ENCODE peak calls at places on chromosome 16, in seven cellular contexts. S is adrenal gland, D is IMR-90, G is endothelial cell of umbilical vein, R is heart left ventricle, M is ovary, H is stomach. I is an unnamed sample.

GRCh38 chr16:58661199-58661830 is 23.3 kb downstream of the SLC38A7 start:
- DNase-seq in S (peak; percentile 86), D (peak; percentile 91), G (peak; percentile 81), R (peak; percentile 52), M (no peak), H (peak; percentile 41), I (peak; percentile 69)

GRCh38 chr16:3523281-3523680 is 22.5 kb downstream of the CLUAP1 start:
- DNase-seq in S (no peak), D (no peak), G (no peak), R (no peak), M (no peak), H (no peak), I (no peak)

GRCh38 chr16:77445321-77445720 is 10.5 kb upstream of the ADAMTS18 start:
- DNase-seq in S (no peak), D (no peak), G (no peak), R (no peak), M (no peak), H (no peak), I (no peak)

GRCh38 chr16:49537924-49538455 is 164.4 kb downstream of the C16orf78 start:
- DNase-seq in S (no peak), D (no peak), G (no peak), R (no peak), M (no peak), H (no peak), I (no peak)

GRCh38 chr16:23392223-23392600 is 60.8 kb downstream of the COG7 start:
- DNase-seq in S (no peak), D (no peak), G (no peak), R (no peak), M (no peak), H (no peak), I (no peak)

GRCh38 chr16:89442990-89443726 is 47.2 kb downstream of the ANKRD11 start:
- DNase-seq in S (peak; percentile 40), D (peak; percentile 75), G (peak; percentile 20), R (peak; percentile 43), M (peak; percentile 39), H (peak; percentile 71), I (peak; percentile 76)

GRCh38 chr16:88792078-88792550 is 7.1 kb upstream of the PIEZO1 start:
- DNase-seq in S (no peak), D (no peak), G (no peak), R (no peak), M (no peak), H (no peak), I (peak; percentile 59)

GRCh38 chr16:68893710-68894705 is 50.7 kb downstream of the TANGO6 start:
- DNase-seq in S (no peak), D (peak; percentile 37), G (peak; percentile 48), R (peak; percentile 27), M (no peak), H (no peak), I (peak; percentile 12)

GRCh38 chr16:14398014-14398717 is 231.9 kb downstream of the PARN start:
- DNase-seq in S (no peak), D (peak; percentile 10), G (no peak), R (no peak), M (no peak), H (no peak), I (no peak)

GRCh38 chr16:79605999-79606398 is 5.5 kb upstream of the MAF start:
- DNase-seq in S (no peak), D (no peak), G (no peak), R (no peak), M (no peak), H (no peak), I (no peak)

GRCh38 chr16:19748389-19749110 is 30.5 kb downstream of the IQCK start:
- DNase-seq in S (no peak), D (no peak), G (peak; percentile 12), R (no peak), M (no peak), H (no peak), I (no peak)

GRCh38 chr16:11493531-11493929 is 93.2 kb downstream of the LITAF start:
- DNase-seq in S (no peak), D (no peak), G (no peak), R (no peak), M (no peak), H (no peak), I (no peak)

DNA sequence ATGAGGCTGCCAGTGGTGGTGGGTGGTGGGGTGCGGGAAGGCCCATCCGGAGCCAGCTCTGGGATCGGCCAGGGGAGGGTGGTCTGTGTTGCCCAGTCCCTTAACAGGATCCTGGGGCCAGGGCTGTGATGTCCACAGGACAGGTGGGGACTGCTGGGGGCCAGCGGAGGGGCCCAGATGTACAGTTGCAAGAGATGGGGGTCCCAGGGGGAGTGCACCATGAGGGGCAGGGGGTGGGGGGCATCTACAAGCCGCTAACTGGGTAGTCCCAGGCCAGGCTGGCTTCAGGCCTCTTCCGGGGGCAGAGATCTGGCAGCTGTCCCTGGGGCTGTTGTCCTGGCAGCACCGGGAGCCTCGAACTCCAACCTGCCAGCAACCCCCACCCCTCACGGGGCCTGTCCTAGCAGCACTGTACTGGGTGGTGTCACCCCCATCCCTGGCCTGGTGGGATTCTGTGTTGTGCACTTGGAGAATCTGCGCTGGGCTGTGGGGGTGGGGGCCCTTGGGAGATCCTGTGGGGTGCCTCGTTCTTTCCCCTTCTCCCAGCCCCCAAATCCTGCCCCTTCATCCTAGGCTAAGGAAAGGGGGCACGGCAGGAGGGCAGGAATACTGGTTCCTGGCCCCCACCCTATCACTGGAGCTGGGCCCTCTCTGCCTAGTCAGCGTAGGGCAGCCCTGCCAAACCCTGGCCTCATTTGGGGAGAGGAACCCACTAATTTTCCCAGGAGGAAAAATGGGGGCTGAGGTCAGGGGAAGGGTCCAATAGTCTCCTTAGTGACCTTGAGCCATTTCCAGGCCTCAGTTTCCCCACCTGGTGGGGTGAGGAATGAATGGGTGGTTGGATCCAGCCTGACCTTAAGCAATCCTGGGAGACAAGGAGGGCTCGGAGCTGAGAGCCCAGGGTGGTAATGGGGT is 1.4 kb downstream of the MTSS2 start:
- DNase-seq in S (peak; percentile 56), D (no peak), G (no peak), R (no peak), M (no peak), H (no peak), I (no peak)
- TF ChIP-seq POLR2A in S (no peak), D (peak; percentile 1), G (no peak), R (no peak), M (no peak), H (no peak), I (no peak)

GRCh38 chr16:72991211-72991610 is 56.7 kb downstream of the ZFHX3 start:
- DNase-seq in S (no peak), D (no peak), G (no peak), R (no peak), M (no peak), H (no peak), I (no peak)

GRCh38 chr16:72990571-72990970 is 57.4 kb downstream of the ZFHX3 start:
- DNase-seq in S (no peak), D (no peak), G (no peak), R (no peak), M (no peak), H (no peak), I (no peak)

GRCh38 chr16:72988568-72988967 is 59.4 kb downstream of the ZFHX3 start:
- DNase-seq in S (no peak), D (no peak), G (no peak), R (no peak), M (no peak), H (no peak), I (no peak)

GRCh38 chr16:72989203-72989991 is 58.5 kb downstream of the ZFHX3 start:
- DNase-seq in S (peak; percentile 43), D (peak; percentile 93), G (peak; percentile 45), R (no peak), M (no peak), H (no peak), I (no peak)

DNA sequence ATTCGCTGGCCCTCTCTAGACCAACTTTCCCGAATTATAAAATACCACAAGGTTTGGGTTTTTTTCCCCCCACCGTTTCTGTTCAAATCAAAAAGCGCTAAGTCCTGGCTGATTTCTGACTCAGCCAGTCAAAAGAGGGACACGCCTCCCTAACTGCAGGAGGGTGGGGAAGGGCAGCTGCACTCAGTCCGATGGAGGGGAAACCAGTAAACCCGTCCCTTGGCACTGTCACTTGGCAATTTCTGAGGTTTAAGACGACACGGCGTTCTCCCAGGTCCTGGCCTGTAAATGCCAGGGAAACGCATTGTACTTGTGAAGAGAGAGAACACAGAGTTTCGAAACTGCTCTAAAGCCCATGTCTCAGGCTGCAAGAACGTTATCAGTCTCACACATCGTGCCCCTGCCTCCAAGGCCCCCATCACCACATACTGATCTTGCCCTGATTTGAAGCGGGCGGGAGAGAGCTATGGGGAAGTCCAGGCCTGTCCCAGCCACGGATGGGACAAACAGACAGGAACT is 57.9 kb downstream of the ZFHX3 start:
- DNase-seq in S (peak; percentile 86), D (peak; percentile 68), G (peak; percentile 35), R (peak; percentile 33), M (no peak), H (peak; percentile 61), I (no peak)
- TF ChIP-seq POLR2A in S (peak; percentile 77), D (no peak), G (no peak), R (no peak), M (no peak), H (no peak), I (no peak)

DNA sequence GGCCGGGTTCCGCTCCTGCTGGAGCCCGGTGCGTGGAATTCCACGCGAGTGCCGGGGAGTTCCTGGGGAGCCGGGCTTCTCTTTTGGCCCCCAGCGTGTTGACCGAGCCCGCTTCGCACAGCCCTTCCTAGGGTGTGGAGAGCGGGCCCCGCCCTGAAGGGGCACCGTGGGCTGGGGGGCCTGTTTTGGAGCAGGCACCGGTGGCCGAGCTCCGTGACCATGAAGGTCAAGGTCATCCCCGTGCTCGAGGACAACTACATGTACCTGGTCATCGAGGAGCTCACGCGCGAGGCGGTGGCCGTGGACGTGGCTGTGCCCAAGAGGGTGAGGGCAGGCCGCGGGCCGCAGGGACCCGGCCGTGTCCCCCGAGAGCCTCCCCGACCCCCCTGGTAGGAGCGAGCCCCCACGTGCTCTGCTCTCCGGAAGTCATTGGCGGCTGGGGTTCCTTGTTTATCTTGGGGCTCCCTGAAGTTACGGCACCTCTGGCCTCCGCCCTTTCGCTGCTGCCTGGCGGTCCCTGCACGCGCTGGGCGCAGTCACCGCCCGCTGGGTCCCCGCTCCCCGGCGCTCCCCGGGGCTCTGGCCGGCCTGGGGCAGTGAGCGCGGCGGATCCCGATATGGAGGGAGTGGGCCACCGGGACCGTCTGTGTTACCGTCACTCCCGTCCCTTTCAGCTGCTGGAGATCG is 528 bp downstream of the HAGHL start:
- DNase-seq in S (no peak), D (no peak), G (no peak), R (no peak), M (no peak), H (no peak), I (peak; percentile 69)
- TF ChIP-seq POLR2A in S (no peak), D (peak; percentile 20), G (no peak), R (no peak), M (no peak), H (no peak), I (no peak)

GRCh38 chr16:85611205-85611454 is 2.0 kb upstream of the GSE1 start:
- DNase-seq in S (no peak), D (no peak), G (no peak), R (peak; percentile 40), M (peak; percentile 39), H (no peak), I (no peak)

GRCh38 chr16:85612801-85613608 is at the start of gene GSE1:
- DNase-seq in S (peak; percentile 98), D (peak; percentile 68), G (peak; percentile 44), R (peak; percentile 94), M (peak; percentile 85), H (peak; percentile 99), I (peak; percentile 93)

GRCh38 chr16:85612191-85612800 is 826 bp upstream of the GSE1 start:
- DNase-seq in S (peak; percentile 95), D (peak; percentile 85), G (no peak), R (peak; percentile 79), M (peak; percentile 44), H (peak; percentile 88), I (peak; percentile 78)

GRCh38 chr16:85610446-85611204 is 2.5 kb upstream of the GSE1 start:
- DNase-seq in S (peak; percentile 92), D (peak; percentile 81), G (peak; percentile 53), R (peak; percentile 86), M (peak; percentile 79), H (peak; percentile 89), I (peak; percentile 86)

GRCh38 chr16:85611455-85612190 is 1.5 kb upstream of the GSE1 start:
- DNase-seq in S (peak; percentile 91), D (peak; percentile 74), G (peak; percentile 35), R (peak; percentile 89), M (peak; percentile 77), H (peak; percentile 91), I (peak; percentile 75)
- TF ChIP-seq POLR2A in S (peak; percentile 86), D (no peak), G (no peak), R (no peak), M (no peak), H (no peak), I (peak; percentile 31)